ENCODE peak calls at places on chromosomes 7 and 10, in five cellular contexts. One of them, this sample, is unnamed.

GRCh38 chr10:1368772-1369171 is 312.6 kb downstream of the WDR37 start:
- DNase-seq in astrocyte of the spinal cord: no peak
- DNase-seq in fibroblast of lung: no peak
- DNase-seq in left ventricle myocardium inferior: no peak
- DNase-seq in fibroblast of mammary gland: no peak
- DNase-seq in this sample: peak; percentile 66

GRCh38 chr10:88110355-88110754 is 246.9 kb downstream of the PTEN start:
- DNase-seq in astrocyte of the spinal cord: peak; percentile 54
- DNase-seq in fibroblast of lung: peak; percentile 82
- DNase-seq in left ventricle myocardium inferior: no peak
- DNase-seq in fibroblast of mammary gland: peak; percentile 74
- DNase-seq in this sample: no peak

GRCh38 chr7:84939888-84940287 is 247.0 kb downstream of the SEMA3D start:
- DNase-seq in astrocyte of the spinal cord: no peak
- DNase-seq in fibroblast of lung: no peak
- DNase-seq in left ventricle myocardium inferior: no peak
- DNase-seq in fibroblast of mammary gland: no peak
- DNase-seq in this sample: no peak

GRCh38 chr7:2621948-2622640 is 9.7 kb upstream of the TTYH3 start:
- DNase-seq in astrocyte of the spinal cord: no peak
- DNase-seq in fibroblast of lung: no peak
- DNase-seq in left ventricle myocardium inferior: no peak
- DNase-seq in fibroblast of mammary gland: no peak
- DNase-seq in this sample: no peak

GRCh38 chr7:134761206-134761786 is 18.1 kb upstream of the CALD1 start:
- DNase-seq in astrocyte of the spinal cord: no peak
- DNase-seq in fibroblast of lung: peak; percentile 73
- DNase-seq in left ventricle myocardium inferior: no peak
- DNase-seq in fibroblast of mammary gland: no peak
- DNase-seq in this sample: no peak

GRCh38 chr10:86286591-86287421 is 79.8 kb downstream of the GRID1 start:
- DNase-seq in astrocyte of the spinal cord: no peak
- DNase-seq in fibroblast of lung: no peak
- DNase-seq in left ventricle myocardium inferior: no peak
- DNase-seq in fibroblast of mammary gland: no peak
- DNase-seq in this sample: no peak

GRCh38 chr7:145845345-145845744 is 271.3 kb upstream of the CNTNAP2 start:
- DNase-seq in astrocyte of the spinal cord: no peak
- DNase-seq in fibroblast of lung: no peak
- DNase-seq in left ventricle myocardium inferior: no peak
- DNase-seq in fibroblast of mammary gland: no peak
- DNase-seq in this sample: no peak

GRCh38 chr10:43306899-43307298 is 40.0 kb upstream of the RASGEF1A start:
- DNase-seq in astrocyte of the spinal cord: no peak
- DNase-seq in fibroblast of lung: no peak
- DNase-seq in left ventricle myocardium inferior: no peak
- DNase-seq in fibroblast of mammary gland: no peak
- DNase-seq in this sample: no peak

GRCh38 chr7:10474048-10474447 is 499.6 kb upstream of the PHF14 start:
- DNase-seq in astrocyte of the spinal cord: peak; percentile 25
- DNase-seq in fibroblast of lung: peak; percentile 55
- DNase-seq in left ventricle myocardium inferior: no peak
- DNase-seq in fibroblast of mammary gland: peak; percentile 6
- DNase-seq in this sample: no peak

GRCh38 chr7:44977304-44977858 is 1.4 kb downstream of the MYO1G start:
- DNase-seq in astrocyte of the spinal cord: no peak
- DNase-seq in fibroblast of lung: no peak
- DNase-seq in left ventricle myocardium inferior: no peak
- DNase-seq in fibroblast of mammary gland: no peak
- DNase-seq in this sample: peak; percentile 73

GRCh38 chr7:123538897-123539296 is 4.5 kb upstream of the IQUB start:
- DNase-seq in astrocyte of the spinal cord: no peak
- DNase-seq in fibroblast of lung: no peak
- DNase-seq in left ventricle myocardium inferior: no peak
- DNase-seq in fibroblast of mammary gland: peak; percentile 32
- DNase-seq in this sample: no peak

GRCh38 chr10:127912607-127913367 is 5.9 kb downstream of the PTPRE start:
- DNase-seq in astrocyte of the spinal cord: no peak
- DNase-seq in fibroblast of lung: no peak
- DNase-seq in left ventricle myocardium inferior: no peak
- DNase-seq in fibroblast of mammary gland: no peak
- DNase-seq in this sample: no peak

GRCh38 chr7:91266067-91266930 is 2.1 kb downstream of the FZD1 start:
- DNase-seq in astrocyte of the spinal cord: no peak
- DNase-seq in fibroblast of lung: peak; percentile 41
- DNase-seq in left ventricle myocardium inferior: peak; percentile 25
- DNase-seq in fibroblast of mammary gland: no peak
- DNase-seq in this sample: no peak

GRCh38 chr7:129990403-129991192 is 37.8 kb upstream of the UBE2H start:
- DNase-seq in astrocyte of the spinal cord: no peak
- DNase-seq in fibroblast of lung: peak; percentile 19
- DNase-seq in left ventricle myocardium inferior: no peak
- DNase-seq in fibroblast of mammary gland: no peak
- DNase-seq in this sample: no peak

GRCh38 chr10:71739368-71739900 is 19.9 kb upstream of the C10orf105 start:
- DNase-seq in astrocyte of the spinal cord: no peak
- DNase-seq in fibroblast of lung: no peak
- DNase-seq in left ventricle myocardium inferior: no peak
- DNase-seq in fibroblast of mammary gland: no peak
- DNase-seq in this sample: no peak

GRCh38 chr7:155860461-155860839 is 48.2 kb upstream of the SHH start:
- DNase-seq in astrocyte of the spinal cord: no peak
- DNase-seq in fibroblast of lung: no peak
- DNase-seq in left ventricle myocardium inferior: no peak
- DNase-seq in fibroblast of mammary gland: no peak
- DNase-seq in this sample: no peak

GRCh38 chr7:51428226-51428887 is 111.7 kb upstream of the COBL start:
- DNase-seq in astrocyte of the spinal cord: no peak
- DNase-seq in fibroblast of lung: no peak
- DNase-seq in left ventricle myocardium inferior: no peak
- DNase-seq in fibroblast of mammary gland: peak; percentile 5
- DNase-seq in this sample: no peak

GRCh38 chr10:119395287-119396007 is 147.1 kb downstream of the RGS10 start:
- DNase-seq in astrocyte of the spinal cord: peak; percentile 44
- DNase-seq in fibroblast of lung: peak; percentile 51
- DNase-seq in left ventricle myocardium inferior: peak; percentile 62
- DNase-seq in fibroblast of mammary gland: peak; percentile 35
- DNase-seq in this sample: peak; percentile 67

GRCh38 chr10:100046088-100046487 is 35.6 kb downstream of the CPN1 start:
- DNase-seq in astrocyte of the spinal cord: peak; percentile 86
- DNase-seq in fibroblast of lung: peak; percentile 72
- DNase-seq in left ventricle myocardium inferior: peak; percentile 86
- DNase-seq in fibroblast of mammary gland: peak; percentile 85
- DNase-seq in this sample: peak; percentile 73

GRCh38 chr7:13028731-13029099 is 341.3 kb downstream of the ARL4A start:
- DNase-seq in astrocyte of the spinal cord: peak; percentile 37
- DNase-seq in fibroblast of lung: no peak
- DNase-seq in left ventricle myocardium inferior: no peak
- DNase-seq in fibroblast of mammary gland: peak; percentile 14
- DNase-seq in this sample: no peak

GRCh38 chr10:62459072-62459471 is 84.9 kb downstream of the ZNF365 start:
- DNase-seq in astrocyte of the spinal cord: peak; percentile 37
- DNase-seq in fibroblast of lung: peak; percentile 70
- DNase-seq in left ventricle myocardium inferior: no peak
- DNase-seq in fibroblast of mammary gland: peak; percentile 89
- DNase-seq in this sample: no peak

GRCh38 chr7:100247152-100247757 is 27.5 kb downstream of the PVRIG start:
- DNase-seq in astrocyte of the spinal cord: peak; percentile 83
- DNase-seq in fibroblast of lung: peak; percentile 80
- DNase-seq in left ventricle myocardium inferior: no peak
- DNase-seq in fibroblast of mammary gland: peak; percentile 55
- DNase-seq in this sample: no peak

GRCh38 chr7:28347964-28348363 is 64.4 kb upstream of the CREB5 start:
- DNase-seq in astrocyte of the spinal cord: no peak
- DNase-seq in fibroblast of lung: no peak
- DNase-seq in left ventricle myocardium inferior: no peak
- DNase-seq in fibroblast of mammary gland: peak; percentile 98
- DNase-seq in this sample: no peak

GRCh38 chr10:58511765-58512469 is 755 bp upstream of the BICC1 start:
- DNase-seq in astrocyte of the spinal cord: no peak
- DNase-seq in fibroblast of lung: peak; percentile 6
- DNase-seq in left ventricle myocardium inferior: peak; percentile 42
- DNase-seq in fibroblast of mammary gland: peak; percentile 38
- DNase-seq in this sample: no peak

GRCh38 chr10:24873281-24873683 is 79.1 kb downstream of the PRTFDC1 start:
- DNase-seq in astrocyte of the spinal cord: peak; percentile 92
- DNase-seq in fibroblast of lung: peak; percentile 97
- DNase-seq in left ventricle myocardium inferior: no peak
- DNase-seq in fibroblast of mammary gland: peak; percentile 96
- DNase-seq in this sample: no peak

GRCh38 chr7:38291117-38291647 is 17.7 kb upstream of the TARP start:
- DNase-seq in astrocyte of the spinal cord: no peak
- DNase-seq in fibroblast of lung: no peak
- DNase-seq in left ventricle myocardium inferior: no peak
- DNase-seq in fibroblast of mammary gland: no peak
- DNase-seq in this sample: peak; percentile 11
- TF ChIP-seq CTCF in astrocyte of the spinal cord: peak; percentile 11
- TF ChIP-seq CTCF in fibroblast of lung: no peak
- TF ChIP-seq CTCF in left ventricle myocardium inferior: no peak
- TF ChIP-seq CTCF in fibroblast of mammary gland: no peak
- TF ChIP-seq CTCF in this sample: no peak

DNA sequence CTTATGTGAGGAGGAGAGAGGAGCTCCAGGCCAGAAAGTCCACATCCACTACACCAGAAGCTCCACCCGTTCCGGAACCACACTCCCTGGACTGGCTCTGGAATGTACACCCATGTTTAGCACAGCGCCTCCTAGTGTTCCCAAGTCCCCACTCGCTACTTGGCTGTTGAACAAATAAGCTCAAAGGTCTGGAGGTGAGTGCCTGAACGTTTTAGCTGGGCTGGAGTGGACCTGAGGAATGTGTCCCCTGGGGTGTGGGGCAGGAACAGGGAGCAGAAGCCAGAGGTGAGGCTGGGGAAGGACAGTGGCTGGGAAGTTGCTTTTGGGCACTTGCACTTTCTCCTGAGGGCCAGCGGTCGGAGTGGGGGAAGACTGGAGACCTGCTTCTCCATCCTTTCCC is 164.1 kb upstream of the CDCA7L start:
- DNase-seq in astrocyte of the spinal cord: no peak
- DNase-seq in fibroblast of lung: peak; percentile 21
- DNase-seq in left ventricle myocardium inferior: no peak
- DNase-seq in fibroblast of mammary gland: peak; percentile 58
- DNase-seq in this sample: peak; percentile 35
- TF ChIP-seq CTCF in astrocyte of the spinal cord: peak; percentile 51
- TF ChIP-seq CTCF in fibroblast of lung: peak; percentile 42
- TF ChIP-seq CTCF in left ventricle myocardium inferior: no peak
- TF ChIP-seq CTCF in fibroblast of mammary gland: peak; percentile 59
- TF ChIP-seq CTCF in this sample: peak; percentile 37

DNA sequence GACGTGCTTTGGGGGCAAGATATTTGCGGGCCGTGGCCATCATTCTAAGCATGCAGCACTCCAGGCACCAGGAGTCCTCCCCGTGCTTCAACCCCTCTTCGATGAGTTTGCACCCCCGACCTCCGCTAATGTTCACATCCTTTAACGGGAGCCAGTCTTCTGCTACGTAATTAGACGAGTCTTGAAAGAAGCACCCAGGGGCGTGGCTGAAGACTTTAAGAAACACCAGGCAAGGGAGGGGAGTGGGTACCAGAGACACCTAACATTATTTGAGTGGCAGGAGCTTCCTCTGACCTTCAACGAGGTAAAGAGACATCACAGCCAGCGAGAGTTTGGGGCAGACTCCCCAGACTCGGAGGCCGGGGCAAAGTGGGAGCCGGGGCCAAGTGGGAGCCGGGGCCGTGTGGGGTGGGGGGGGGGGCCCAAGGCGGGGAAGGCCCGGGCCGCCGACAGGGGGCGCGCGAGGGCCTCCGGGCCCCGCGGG is 31.1 kb upstream of the TOMM7 start:
- DNase-seq in astrocyte of the spinal cord: no peak
- DNase-seq in fibroblast of lung: no peak
- DNase-seq in left ventricle myocardium inferior: no peak
- DNase-seq in fibroblast of mammary gland: peak; percentile 44
- DNase-seq in this sample: no peak
- TF ChIP-seq CTCF in astrocyte of the spinal cord: peak; percentile 42
- TF ChIP-seq CTCF in fibroblast of lung: peak; percentile 29
- TF ChIP-seq CTCF in left ventricle myocardium inferior: no peak
- TF ChIP-seq CTCF in fibroblast of mammary gland: no peak
- TF ChIP-seq CTCF in this sample: peak; percentile 46

GRCh38 chr10:2813277-2813676 is 254.1 kb upstream of the PFKP start:
- DNase-seq in astrocyte of the spinal cord: no peak
- DNase-seq in fibroblast of lung: no peak
- DNase-seq in left ventricle myocardium inferior: no peak
- DNase-seq in fibroblast of mammary gland: no peak
- DNase-seq in this sample: no peak

GRCh38 chr10:2817923-2818322 is 249.4 kb upstream of the PFKP start:
- DNase-seq in astrocyte of the spinal cord: no peak
- DNase-seq in fibroblast of lung: no peak
- DNase-seq in left ventricle myocardium inferior: no peak
- DNase-seq in fibroblast of mammary gland: no peak
- DNase-seq in this sample: no peak

GRCh38 chr10:2812631-2813030 is 254.7 kb upstream of the PFKP start:
- DNase-seq in astrocyte of the spinal cord: no peak
- DNase-seq in fibroblast of lung: no peak
- DNase-seq in left ventricle myocardium inferior: no peak
- DNase-seq in fibroblast of mammary gland: no peak
- DNase-seq in this sample: no peak
- TF ChIP-seq CTCF in astrocyte of the spinal cord: no peak
- TF ChIP-seq CTCF in fibroblast of lung: no peak
- TF ChIP-seq CTCF in left ventricle myocardium inferior: no peak
- TF ChIP-seq CTCF in fibroblast of mammary gland: no peak
- TF ChIP-seq CTCF in this sample: no peak

GRCh38 chr7:133344275-133344674 is 91.4 kb downstream of the EXOC4 start:
- DNase-seq in astrocyte of the spinal cord: peak; percentile 6
- DNase-seq in fibroblast of lung: no peak
- DNase-seq in left ventricle myocardium inferior: no peak
- DNase-seq in fibroblast of mammary gland: peak; percentile 32
- DNase-seq in this sample: no peak
- TF ChIP-seq CTCF in astrocyte of the spinal cord: peak; percentile 58
- TF ChIP-seq CTCF in fibroblast of lung: peak; percentile 58
- TF ChIP-seq CTCF in left ventricle myocardium inferior: peak; percentile 54
- TF ChIP-seq CTCF in fibroblast of mammary gland: peak; percentile 57
- TF ChIP-seq CTCF in this sample: peak; percentile 13

GRCh38 chr7:127578036-127578684 is 7.2 kb downstream of the GCC1 start:
- DNase-seq in astrocyte of the spinal cord: peak; percentile 22
- DNase-seq in fibroblast of lung: peak; percentile 29
- DNase-seq in left ventricle myocardium inferior: no peak
- DNase-seq in fibroblast of mammary gland: peak; percentile 81
- DNase-seq in this sample: no peak
- TF ChIP-seq CTCF in astrocyte of the spinal cord: peak; percentile 28
- TF ChIP-seq CTCF in fibroblast of lung: peak; percentile 28
- TF ChIP-seq CTCF in left ventricle myocardium inferior: no peak
- TF ChIP-seq CTCF in fibroblast of mammary gland: peak; percentile 44
- TF ChIP-seq CTCF in this sample: peak; percentile 34

DNA sequence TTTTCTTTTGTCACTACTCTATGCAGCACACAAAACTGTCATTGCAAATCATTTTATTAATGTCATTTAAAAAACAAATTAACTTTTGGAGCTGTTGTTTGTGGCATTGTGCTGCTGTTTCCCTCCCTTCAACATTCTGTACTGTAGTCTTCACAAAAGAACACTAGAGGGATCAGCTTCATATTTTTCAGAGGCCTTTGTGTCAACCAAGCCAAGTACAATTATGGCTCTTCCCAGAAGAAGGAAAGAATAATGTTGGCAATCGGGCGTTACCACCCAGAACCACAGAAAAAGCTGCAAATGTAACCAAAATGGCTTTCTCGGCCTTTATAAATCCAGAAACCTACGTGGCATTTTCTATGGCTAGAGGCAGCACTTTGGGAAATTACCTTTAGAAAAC is 98.9 kb upstream of the COL1A2 start:
- DNase-seq in astrocyte of the spinal cord: peak; percentile 88
- DNase-seq in fibroblast of lung: peak; percentile 81
- DNase-seq in left ventricle myocardium inferior: no peak
- DNase-seq in fibroblast of mammary gland: peak; percentile 89
- DNase-seq in this sample: no peak
- TF ChIP-seq CTCF in astrocyte of the spinal cord: peak; percentile 67
- TF ChIP-seq CTCF in fibroblast of lung: peak; percentile 74
- TF ChIP-seq CTCF in left ventricle myocardium inferior: peak; percentile 67
- TF ChIP-seq CTCF in fibroblast of mammary gland: peak; percentile 81
- TF ChIP-seq CTCF in this sample: no peak